ENCODE peak calls at places on chromosomes 13 and 19, in six cellular contexts. M is upper lobe of right lung, K is ascending aorta, L is endothelial cell of umbilical vein, R is Peyer's patch, W is AG04450. S is an unnamed sample. For H3K27me3, the result is how much of the 10 kb centered on the place peaks cover.

GRCh38 chr13:30824651-30825050 is 81.4 kb upstream of the MEDAG start:
- DNase-seq in M (no peak), K (no peak), L (no peak), R (no peak), W (no peak), S (no peak)

GRCh38 chr19:958967-959685 is 25.0 kb upstream of the WDR18 start:
- DNase-seq in M (no peak), K (no peak), L (no peak), R (no peak), W (no peak), S (peak)

GRCh38 chr19:2186071-2186846 is 22.5 kb downstream of the DOT1L start:
- DNase-seq in M (peak), K (peak), L (peak), R (no peak), W (peak), S (peak)

GRCh38 chr19:49929121-49929610 is at the start of the genes ATF5 and NUP62:
- DNase-seq in M (peak), K (peak), L (no peak), R (peak), W (no peak), S (peak)

GRCh38 chr13:79936368-79937136 is 404.4 kb downstream of the SPRY2 start:
- DNase-seq in M (no peak), K (peak), L (peak), R (no peak), W (peak), S (peak)

GRCh38 chr19:17513801-17514200 is 2.4 kb downstream of the PGLS start:
- DNase-seq in M (no peak), K (no peak), L (no peak), R (no peak), W (no peak), S (no peak)

GRCh38 chr13:24038846-24039330 is 121.6 kb upstream of the SPATA13 start:
- DNase-seq in M (no peak), K (no peak), L (no peak), R (no peak), W (no peak), S (no peak)

GRCh38 chr19:55226273-55226672 is 2.3 kb downstream of the TMEM86B start:
- DNase-seq in M (no peak), K (no peak), L (no peak), R (no peak), W (no peak), S (no peak)

GRCh38 chr19:38803543-38803942 is 9.2 kb downstream of the LGALS4 start:
- DNase-seq in M (no peak), K (no peak), L (no peak), R (no peak), W (no peak), S (no peak)

GRCh38 chr19:39236527-39236926 is 8.3 kb downstream of the IFNL3 start:
- DNase-seq in M (no peak), K (no peak), L (no peak), R (peak), W (no peak), S (no peak)

GRCh38 chr13:48319458-48320395 is 16.2 kb downstream of the RB1 start:
- DNase-seq in M (peak), K (no peak), L (no peak), R (no peak), W (no peak), S (no peak)

GRCh38 chr19:11375143-11375948 is 880 bp downstream of the SWSAP1 start:
- DNase-seq in M (peak), K (no peak), L (peak), R (peak), W (no peak), S (no peak)

GRCh38 chr19:38830039-38830733 is 1.4 kb downstream of the ECH1 start:
- DNase-seq in M (no peak), K (no peak), L (no peak), R (no peak), W (no peak), S (peak)

GRCh38 chr19:13401388-13401787 is 104.9 kb downstream of the CACNA1A start:
- DNase-seq in M (no peak), K (no peak), L (peak), R (no peak), W (no peak), S (peak)

GRCh38 chr19:18265611-18265981 is 8.7 kb downstream of the IQCN start:
- DNase-seq in M (no peak), K (no peak), L (no peak), R (no peak), W (no peak), S (no peak)

GRCh38 chr13:51230473-51231105 is 8.4 kb downstream of the FAM124A start:
- DNase-seq in M (no peak), K (no peak), L (peak), R (no peak), W (no peak), S (peak)

GRCh38 chr13:103973740-103974139 is 907.5 kb upstream of the SLC10A2 start:
- DNase-seq in M (no peak), K (no peak), L (no peak), R (no peak), W (no peak), S (no peak)

GRCh38 chr19:11373166-11373884 is 1.1 kb upstream of the SWSAP1 start:
- DNase-seq in M (peak), K (no peak), L (no peak), R (no peak), W (no peak), S (no peak)

GRCh38 chr13:62176051-62176450 is 760.4 kb upstream of the PCDH20 start:
- DNase-seq in M (no peak), K (no peak), L (no peak), R (no peak), W (no peak), S (no peak)

GRCh38 chr19:10228925-10229324 is 2.2 kb downstream of the S1PR2 start:
- DNase-seq in M (no peak), K (no peak), L (peak), R (peak), W (no peak), S (peak)

DNA sequence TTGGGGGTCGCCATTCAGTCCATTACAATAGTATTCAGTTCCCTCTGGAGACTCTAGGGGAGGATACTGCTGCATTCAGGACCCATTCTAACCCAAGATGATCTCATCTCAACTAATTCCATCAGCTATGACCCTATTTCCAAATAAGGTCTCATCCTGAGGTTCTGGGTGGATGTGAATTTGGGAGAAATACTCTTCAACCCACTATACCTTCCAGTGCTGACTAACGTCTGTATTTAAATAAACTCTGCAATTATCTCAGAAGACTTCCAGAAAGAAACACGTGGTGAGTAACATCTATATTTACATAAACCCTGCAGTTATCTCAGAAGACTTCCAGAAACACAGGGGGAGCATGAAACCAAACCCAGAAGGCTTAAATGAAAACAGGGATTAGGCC is 1300.7 kb downstream of the PCDH9 start:
- DNase-seq in M (no peak), K (no peak), L (no peak), R (no peak), W (peak), S (no peak)
- TF ChIP-seq CTCF in M (no peak), K (no peak), L (no peak), R (no peak), W (peak), S (no peak)

GRCh38 chr19:48565090-48565489 is 13.1 kb downstream of the SULT2B1 start:
- DNase-seq in M (no peak), K (no peak), L (no peak), R (no peak), W (no peak), S (peak)

GRCh38 chr19:48573163-48573505 is 21.2 kb downstream of the SULT2B1 start:
- DNase-seq in M (no peak), K (no peak), L (no peak), R (no peak), W (no peak), S (no peak)

GRCh38 chr19:48571378-48572162 is 19.6 kb downstream of the SULT2B1 start:
- DNase-seq in M (no peak), K (no peak), L (no peak), R (no peak), W (no peak), S (no peak)

GRCh38 chr19:48569814-48570213 is 17.8 kb downstream of the SULT2B1 start:
- DNase-seq in M (no peak), K (no peak), L (no peak), R (no peak), W (no peak), S (no peak)

DNA sequence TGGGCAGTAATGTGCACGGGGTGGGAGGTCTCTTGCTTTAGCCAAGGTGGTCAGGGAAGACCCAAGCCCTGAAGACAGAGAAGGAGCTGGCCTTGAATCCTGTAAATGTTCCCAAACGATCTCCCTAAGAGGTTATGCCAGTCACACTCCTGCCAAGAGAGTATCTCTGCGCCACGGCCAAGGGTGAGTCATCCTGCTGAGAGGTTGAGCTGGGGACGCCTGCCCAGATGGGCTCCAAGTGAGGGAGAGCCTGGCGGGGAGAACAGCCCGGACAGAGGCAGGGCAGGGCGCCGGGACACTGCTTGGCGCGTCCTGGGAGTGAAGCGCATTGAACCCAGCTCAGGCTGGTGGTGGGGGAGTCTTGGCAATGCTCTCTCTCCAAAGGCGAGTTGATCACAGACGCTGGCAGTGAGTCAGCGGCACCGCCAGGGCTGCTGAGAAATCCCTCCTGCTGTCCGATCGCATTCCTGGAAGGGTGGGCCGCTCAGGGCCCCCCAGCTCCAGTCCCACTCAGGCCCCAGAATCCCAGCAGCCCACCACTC is 16.4 kb downstream of the SULT2B1 start:
- DNase-seq in M (peak), K (peak), L (peak), R (peak), W (peak), S (peak)
- H3K4me3 ChIP-seq in M (no peak), K (no peak), L (no peak), R (no peak), W (peak), S (peak)

GRCh38 chr19:48396010-48396870 is 2.8 kb downstream of the GRIN2D start:
- DNase-seq in M (no peak), K (no peak), L (no peak), R (no peak), W (no peak), S (no peak)
- H3K27me3 ChIP-seq in M (half or more), K (under half), L (under half), R (under half), W (under half), S (under half)

DNA sequence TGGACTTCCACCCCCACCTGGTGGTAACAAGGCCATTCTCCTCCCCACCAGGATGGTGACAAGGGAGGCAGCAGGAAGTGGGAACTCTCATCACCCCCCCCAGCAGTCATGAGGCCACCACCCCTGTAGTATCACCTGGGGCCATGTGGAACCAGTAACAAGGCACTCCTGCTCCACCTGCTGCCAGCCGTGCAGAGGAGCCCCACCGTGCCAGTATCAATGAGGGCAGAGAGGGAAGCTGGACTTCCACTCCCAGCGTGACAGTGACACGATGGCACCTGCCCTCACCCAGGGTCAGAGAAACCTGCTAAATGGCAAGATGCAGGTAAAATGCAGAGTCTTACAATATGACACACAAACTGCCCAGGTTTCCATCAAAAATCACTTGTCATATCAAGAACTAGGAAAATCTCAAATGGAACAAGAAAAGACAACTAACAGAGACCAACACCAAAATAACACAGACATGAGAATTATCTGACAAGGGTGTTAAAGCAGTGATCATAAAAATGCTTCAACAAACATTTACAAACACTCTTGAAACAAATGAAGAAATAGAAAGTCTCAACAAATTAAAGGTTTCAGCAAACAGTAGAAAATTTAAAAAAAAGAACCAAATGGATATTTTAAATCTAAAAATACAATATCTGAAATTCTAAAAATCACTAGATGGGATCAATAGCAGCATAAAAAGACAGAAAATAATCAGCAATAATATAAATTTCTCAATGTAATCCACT is 9.1 kb upstream of the SPACA7 start:
- DNase-seq in M (no peak), K (no peak), L (no peak), R (no peak), W (no peak), S (no peak)
- TF ChIP-seq CTCF in M (no peak), K (no peak), L (no peak), R (no peak), W (no peak), S (no peak)

GRCh38 chr13:21058361-21058760 is 3.0 kb downstream of the LATS2 start:
- DNase-seq in M (no peak), K (no peak), L (peak), R (no peak), W (no peak), S (no peak)
- H3K4me3 ChIP-seq in M (no peak), K (no peak), L (peak), R (no peak), W (peak), S (no peak)

GRCh38 chr13:112063309-112063626 is 3.7 kb upstream of the SOX1 start:
- DNase-seq in M (no peak), K (no peak), L (no peak), R (no peak), W (no peak), S (no peak)

GRCh38 chr13:112060899-112061366 is 6.0 kb upstream of the SOX1 start:
- DNase-seq in M (no peak), K (no peak), L (no peak), R (no peak), W (no peak), S (no peak)

GRCh38 chr13:112062619-112063308 is 4.2 kb upstream of the SOX1 start:
- DNase-seq in M (no peak), K (no peak), L (no peak), R (no peak), W (no peak), S (no peak)

GRCh38 chr13:112061367-112062046 is 5.4 kb upstream of the SOX1 start:
- DNase-seq in M (no peak), K (no peak), L (no peak), R (no peak), W (no peak), S (no peak)

GRCh38 chr13:112062047-112062618 is 4.8 kb upstream of the SOX1 start:
- DNase-seq in M (no peak), K (no peak), L (no peak), R (no peak), W (no peak), S (no peak)
- H3K27me3 ChIP-seq in M (half or more), K (under half), L (half or more), R (under half), W (half or more), S (half or more)